ENCODE peak calls at places on chromosomes 7 and 10, in five cellular contexts. A is GM20000, O is IMR-90, Z is sigmoid colon, Q is progenitor cell of endocrine pancreas. G is an unnamed sample.

GRCh38 chr10:84337199-84337598 is 8.8 kb downstream of the CCSER2 start:
- DNase-seq in A (no peak), O (peak), Z (no peak), Q (no peak), G (no peak)

GRCh38 chr10:95247881-95248583 is 42.8 kb downstream of the PDLIM1 start:
- DNase-seq in A (no peak), O (no peak), Z (no peak), Q (no peak), G (no peak)

GRCh38 chr10:8321990-8322389 is 267.5 kb downstream of the GATA3 start:
- DNase-seq in A (no peak), O (no peak), Z (no peak), Q (no peak), G (no peak)

GRCh38 chr7:100827330-100828226 is at the start of gene EPHB4:
- DNase-seq in A (peak), O (peak), Z (peak), Q (peak), G (no peak)

GRCh38 chr7:112134039-112134438 is 72.2 kb downstream of the DOCK4 start:
- DNase-seq in A (no peak), O (no peak), Z (no peak), Q (no peak), G (no peak)

GRCh38 chr7:49010717-49011116 is 86.4 kb downstream of the CDC14C start:
- DNase-seq in A (no peak), O (no peak), Z (no peak), Q (no peak), G (no peak)

GRCh38 chr10:70894416-70894815 is 6.1 kb upstream of the PCBD1 start:
- DNase-seq in A (no peak), O (no peak), Z (peak), Q (no peak), G (no peak)

GRCh38 chr7:34823650-34824258 is 165.7 kb downstream of the NPSR1 start:
- DNase-seq in A (peak), O (peak), Z (no peak), Q (peak), G (peak)

GRCh38 chr7:68613405-68613804 is 984.9 kb upstream of the AUTS2 start:
- DNase-seq in A (no peak), O (no peak), Z (no peak), Q (no peak), G (no peak)

GRCh38 chr10:112471878-112472487 is 25.0 kb downstream of the VTI1A start:
- DNase-seq in A (peak), O (peak), Z (no peak), Q (no peak), G (no peak)

GRCh38 chr10:108180883-108181282 is 1016.4 kb upstream of the SORCS1 start:
- DNase-seq in A (no peak), O (no peak), Z (no peak), Q (no peak), G (no peak)

GRCh38 chr10:35979116-35979515 is 337.0 kb upstream of the FZD8 start:
- DNase-seq in A (no peak), O (no peak), Z (no peak), Q (no peak), G (no peak)

GRCh38 chr7:134741901-134742635 is 37.4 kb upstream of the CALD1 start:
- DNase-seq in A (no peak), O (peak), Z (no peak), Q (no peak), G (no peak)

GRCh38 chr7:93147358-93147757 is 827 bp downstream of the SAMD9L start:
- DNase-seq in A (peak), O (peak), Z (peak), Q (no peak), G (peak)

GRCh38 chr7:97971120-97971989 is 18.6 kb downstream of the OCM2 start:
- DNase-seq in A (peak), O (peak), Z (no peak), Q (no peak), G (no peak)

GRCh38 chr10:102241444-102242117 is at the start of gene PITX3:
- DNase-seq in A (peak), O (peak), Z (peak), Q (peak), G (no peak)
- TF ChIP-seq CTCF in A (no peak), O (no peak), Z (no peak), Q (no peak), G (no peak)

DNA sequence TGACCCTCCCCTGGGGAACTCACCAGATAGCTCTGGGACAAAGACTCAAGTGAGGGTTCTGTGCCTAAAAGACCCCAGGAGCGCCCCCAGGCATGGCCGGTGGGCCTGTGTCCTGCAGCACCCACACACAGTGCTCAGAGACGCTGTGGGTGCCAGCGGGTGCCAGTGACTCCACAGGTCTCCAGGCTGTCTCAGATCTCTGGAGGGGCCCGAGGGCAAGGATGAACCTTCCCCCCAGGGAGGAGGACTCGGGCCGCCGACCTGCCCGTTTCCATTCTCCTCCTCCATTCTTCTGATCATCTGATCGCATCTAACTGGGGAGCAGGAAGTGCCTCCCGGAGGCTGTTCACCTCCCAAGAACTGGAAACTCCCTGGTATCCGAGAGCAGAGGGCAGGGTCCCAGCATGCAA is 980 bp downstream of the ADAM8 start:
- DNase-seq in A (peak), O (no peak), Z (no peak), Q (no peak), G (no peak)
- TF ChIP-seq CTCF in A (peak), O (no peak), Z (no peak), Q (no peak), G (no peak)

GRCh38 chr7:24881622-24882021 is 98.4 kb downstream of the OSBPL3 start:
- DNase-seq in A (no peak), O (no peak), Z (no peak), Q (no peak), G (no peak)
- TF ChIP-seq CTCF in A (no peak), O (peak), Z (no peak), Q (peak), G (no peak)

GRCh38 chr10:69774596-69774995 is 27.1 kb upstream of the COL13A1 start:
- DNase-seq in A (no peak), O (no peak), Z (peak), Q (no peak), G (no peak)
- TF ChIP-seq CTCF in A (no peak), O (no peak), Z (no peak), Q (no peak), G (no peak)

GRCh38 chr7:46745700-46746090 is 824.6 kb upstream of the IGFBP3 start:
- DNase-seq in A (no peak), O (peak), Z (no peak), Q (no peak), G (no peak)
- TF ChIP-seq CTCF in A (no peak), O (no peak), Z (no peak), Q (no peak), G (no peak)

GRCh38 chr10:116690356-116691078 is 51.8 kb downstream of the HSPA12A start:
- DNase-seq in A (no peak), O (peak), Z (peak), Q (no peak), G (no peak)
- TF ChIP-seq CTCF in A (no peak), O (peak), Z (no peak), Q (peak), G (no peak)

G was measured in DND-41.